ENCODE peak calls at places on chromosomes 11 and 22, in seven cellular contexts. W is A549, G is transverse colon, Z is spleen, D is body of pancreas, O is HepG2, R is breast epithelium. I is an unnamed sample.

GRCh38 chr22:47782461-47783075 is 1020.1 kb downstream of the TBC1D22A start:
- DNase-seq in R (no peak), G (no peak), D (no peak), Z (peak), W (no peak), O (no peak), I (no peak)

GRCh38 chr22:28410050-28410816 is 269.4 kb downstream of the TTC28 start:
- DNase-seq in D (no peak), G (no peak), O (no peak), W (no peak), Z (no peak), R (no peak), I (no peak)

GRCh38 chr11:67627788-67628624 is 1.7 kb downstream of the NUDT8 start:
- DNase-seq in Z (peak), R (no peak), G (no peak), W (no peak), O (no peak), D (no peak), I (no peak)

GRCh38 chr11:119734788-119735187 is 5.8 kb upstream of the NECTIN1 start:
- DNase-seq in O (no peak), D (peak), Z (no peak), R (no peak), W (no peak), G (no peak), I (no peak)

GRCh38 chr11:18974192-18974591 is 35.0 kb upstream of the MRGPRX1 start:
- DNase-seq in W (no peak), R (no peak), G (no peak), D (no peak), O (no peak), Z (no peak), I (no peak)

GRCh38 chr11:26344647-26345046 is 12.7 kb downstream of the ANO3 start:
- DNase-seq in W (no peak), G (no peak), D (no peak), Z (no peak), R (no peak), O (no peak), I (no peak)

GRCh38 chr11:26599876-26600434 is 27.9 kb upstream of the MUC15 start:
- DNase-seq in D (no peak), R (no peak), G (no peak), Z (no peak), W (no peak), O (no peak), I (no peak)

GRCh38 chr11:108680267-108680666 is 15.4 kb downstream of the DDX10 start:
- DNase-seq in Z (no peak), G (no peak), D (no peak), O (no peak), R (no peak), W (no peak), I (no peak)

GRCh38 chr11:57332694-57333440 is 2.8 kb downstream of the SSRP1 start:
- DNase-seq in W (no peak), G (no peak), D (no peak), Z (no peak), O (no peak), R (no peak), I (no peak)

GRCh38 chr11:57338152-57338551 is at the start of gene P2RX3:
- DNase-seq in G (no peak), D (no peak), Z (peak), O (no peak), R (no peak), W (no peak), I (no peak)

GRCh38 chr11:57335023-57335342 is 709 bp downstream of the SSRP1 start:
- DNase-seq in D (no peak), Z (no peak), O (no peak), G (no peak), W (no peak), R (no peak), I (no peak)

GRCh38 chr11:57336111-57336666 is 497 bp upstream of the SSRP1 start:
- DNase-seq in W (no peak), D (no peak), R (no peak), G (no peak), O (no peak), Z (peak), I (no peak)

DNA sequence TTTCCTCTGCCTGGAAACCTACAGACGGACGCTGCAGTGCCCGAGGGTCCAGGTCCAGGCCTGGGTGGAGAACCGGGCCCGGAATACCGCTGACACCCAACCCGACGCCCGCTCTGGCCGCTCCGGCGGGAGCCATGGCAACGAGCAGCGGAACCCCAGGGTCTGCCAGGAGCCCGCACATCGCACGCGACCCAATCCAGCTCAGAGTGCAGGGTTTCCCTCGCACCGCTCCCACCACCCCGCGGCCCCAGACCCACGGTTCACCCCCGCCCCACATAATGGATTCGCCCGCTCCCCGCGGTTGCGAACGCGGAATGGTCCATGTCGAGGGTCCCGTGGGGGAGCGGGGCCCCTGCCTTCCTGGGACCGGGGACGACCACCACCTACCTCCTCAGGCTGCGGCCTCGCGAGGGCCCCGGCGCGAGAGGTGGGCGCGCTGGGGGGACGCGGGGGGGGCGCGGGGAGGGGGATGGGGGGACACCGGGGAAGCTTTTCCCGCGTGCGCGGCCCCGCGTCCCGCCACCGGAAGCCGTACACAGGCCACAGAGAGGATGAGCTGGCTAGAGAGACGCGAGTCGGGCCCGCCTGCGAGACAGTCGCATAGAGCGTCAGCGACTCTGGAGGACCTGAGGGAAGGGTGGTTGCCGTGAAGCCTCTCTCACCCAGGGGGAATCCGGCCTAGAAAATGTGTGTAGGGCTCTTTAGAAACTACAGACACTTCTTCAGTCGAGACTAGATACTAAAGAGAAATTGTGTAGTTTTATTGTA is at the start of gene SSRP1:
- DNase-seq in O (peak), Z (peak), W (peak), G (peak), R (peak), D (peak), I (peak)
- TF ChIP-seq POLR2A in O (peak), Z (no peak), W (peak), G (peak), R (no peak), D (peak), I (peak)

DNA sequence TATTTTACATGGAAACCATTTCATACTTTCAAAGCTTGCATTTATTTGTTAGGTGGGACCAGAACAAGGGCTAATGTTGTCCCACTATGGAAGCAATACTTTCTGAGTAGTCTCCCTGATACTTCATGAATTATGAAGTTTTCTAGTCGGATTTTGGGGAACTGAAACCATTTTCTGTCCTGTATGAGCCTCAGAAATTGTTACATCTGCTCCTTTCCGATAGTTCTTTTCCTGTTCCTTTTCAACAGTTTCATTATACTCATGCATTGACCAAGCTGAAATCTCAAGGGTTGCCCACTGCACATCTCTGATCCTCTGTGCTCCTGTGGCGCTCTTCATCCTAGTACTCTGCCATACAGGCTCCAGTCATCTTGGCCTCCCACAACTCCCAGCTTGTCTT is 31.5 kb upstream of the GLYATL1 start:
- DNase-seq in R (no peak), G (no peak), W (no peak), D (no peak), O (no peak), Z (no peak), I (no peak)
- TF ChIP-seq POLR2A in R (no peak), G (no peak), W (no peak), D (no peak), O (no peak), Z (no peak), I (no peak)

DNA sequence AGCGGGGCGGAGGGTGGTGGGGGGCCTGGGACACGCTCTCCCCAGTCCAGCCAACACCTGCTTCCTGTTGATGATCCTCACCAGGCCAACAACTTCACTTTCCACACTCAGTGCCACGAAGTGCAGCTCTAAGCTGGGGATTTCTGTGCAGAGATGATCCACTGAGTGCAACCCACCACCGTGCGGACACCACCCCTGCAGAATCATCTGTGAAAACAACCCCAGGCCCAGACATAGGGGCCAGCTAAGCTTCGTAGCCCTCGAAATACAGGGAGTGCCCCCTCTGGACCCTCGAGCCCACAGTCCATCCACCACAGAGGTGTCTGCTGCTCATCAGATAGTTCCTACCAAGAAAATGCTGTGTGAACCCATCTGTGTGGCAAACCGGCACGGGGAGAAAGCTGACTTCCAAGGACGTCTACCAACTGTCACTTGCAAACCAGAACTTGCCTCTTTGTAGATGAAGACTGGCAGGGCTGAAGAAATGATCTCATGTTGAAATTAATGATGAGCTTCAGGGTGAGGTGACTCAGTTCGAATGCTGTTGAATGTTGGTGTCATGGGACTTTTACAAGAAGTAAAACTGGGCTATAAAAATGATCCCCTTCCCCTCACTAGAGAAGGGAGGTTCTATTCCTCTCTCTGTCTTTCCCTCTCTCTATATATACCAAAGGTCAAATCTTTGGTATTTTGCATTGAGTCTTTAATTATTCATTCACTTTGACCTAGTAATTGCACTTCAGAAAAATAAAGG is 73.4 kb downstream of the MYEOV start:
- DNase-seq in Z (no peak), D (no peak), G (no peak), R (no peak), W (no peak), O (no peak), I (no peak)
- TF ChIP-seq POLR2A in Z (no peak), D (no peak), G (no peak), R (no peak), W (no peak), O (no peak), I (no peak)

DNA sequence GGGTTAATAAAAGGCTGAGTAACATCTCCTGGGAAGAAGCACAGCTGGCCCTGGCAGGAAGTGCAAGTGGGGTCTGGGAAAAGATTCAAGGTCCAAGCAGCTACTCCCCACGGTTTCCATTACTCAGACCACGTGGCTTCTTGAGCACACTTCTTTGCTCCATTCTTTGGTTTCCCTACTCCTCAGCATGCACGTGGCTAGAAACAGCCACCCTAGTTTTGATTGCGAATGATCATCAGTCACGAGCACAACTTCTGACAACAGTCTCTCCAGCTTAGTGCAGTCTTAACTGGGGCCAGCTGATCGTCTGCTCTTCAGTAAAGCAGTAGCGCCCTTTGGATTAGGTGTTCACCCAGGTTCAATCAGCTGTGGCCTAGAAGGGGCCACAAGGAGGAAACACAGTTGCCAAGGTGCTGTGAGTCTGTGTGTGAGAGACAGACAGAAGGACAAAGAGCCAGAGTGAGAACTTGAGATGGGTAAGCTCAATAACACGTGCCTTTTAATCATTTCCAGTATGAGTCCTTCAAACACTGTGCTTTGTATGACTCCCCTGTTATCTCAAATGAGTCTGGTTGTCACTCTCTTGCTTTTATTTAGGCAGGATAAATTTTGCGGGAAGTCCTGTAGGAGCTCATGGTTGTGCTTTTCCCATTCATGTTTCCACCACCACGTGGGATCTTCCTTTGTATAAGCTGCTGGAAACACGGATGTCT is 956 bp upstream of the PARVA start:
- DNase-seq in R (no peak), Z (no peak), D (peak), W (no peak), O (no peak), G (peak), I (no peak)
- TF ChIP-seq POLR2A in R (no peak), Z (no peak), D (peak), W (no peak), O (no peak), G (no peak), I (no peak)

DNA sequence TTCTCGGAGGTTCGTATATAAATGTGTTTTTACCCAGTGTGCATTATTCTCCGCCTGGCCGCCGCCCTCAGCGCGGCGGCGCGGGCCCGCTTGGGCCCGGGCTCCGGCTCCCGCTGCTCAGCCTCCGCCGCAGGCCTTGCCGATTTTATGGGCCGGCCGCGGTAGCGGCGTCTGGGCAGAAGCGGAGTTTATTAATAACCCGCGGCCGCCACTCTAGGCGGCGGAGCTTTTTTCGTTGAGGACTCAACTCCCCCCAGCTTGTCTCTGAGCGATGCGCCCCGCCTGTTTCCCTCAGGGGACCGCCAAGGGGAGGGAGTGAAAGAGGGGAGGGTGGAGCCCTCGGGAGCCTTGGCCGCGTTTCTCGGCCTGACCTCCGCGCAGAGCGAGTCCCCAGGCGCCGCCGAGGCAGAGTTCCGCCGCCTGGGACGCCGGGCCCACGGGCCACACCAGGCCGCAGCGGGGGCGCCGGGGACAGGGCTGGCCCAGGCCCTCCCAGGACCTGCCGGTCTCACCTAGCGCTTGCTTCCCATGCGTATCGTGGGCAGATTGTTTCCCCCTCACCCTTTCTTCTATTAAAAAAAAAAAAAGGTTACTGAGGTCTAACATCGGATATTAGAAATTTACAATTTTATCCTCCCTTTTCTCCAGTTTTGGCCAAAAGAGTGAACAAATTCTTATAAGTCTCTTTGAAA is 402 bp downstream of the ZNF143 start:
- DNase-seq in G (peak), O (peak), R (peak), D (peak), W (peak), Z (peak), I (peak)
- TF ChIP-seq POLR2A in G (peak), O (peak), R (peak), D (peak), W (peak), Z (peak), I (peak)

GRCh38 chr11:13952668-13953067 is 9.9 kb upstream of the SPON1 start:
- DNase-seq in W (no peak), O (no peak), G (no peak), D (no peak), R (no peak), Z (no peak), I (no peak)
- TF ChIP-seq POLR2A in W (no peak), O (no peak), G (no peak), D (no peak), R (no peak), Z (no peak), I (no peak)